ENCODE peak calls at places on chromosomes 4 and X, in four cellular contexts. One of them, this sample, is unnamed. For H3K4me1, the result is how much of the 10 kb centered on the place peaks cover.

GRCh38 chrX:86171366-86171765 is 23.1 kb downstream of the DACH2 start:
- DNase-seq in mesenchymal stem cell: peak
- DNase-seq in IMR-90: peak
- DNase-seq in HCT116: no peak
- DNase-seq in this sample: peak

GRCh38 chr4:113141901-113142346 is 92.5 kb downstream of the ANK2 start:
- DNase-seq in HCT116: peak
- DNase-seq in IMR-90: peak
- DNase-seq in mesenchymal stem cell: peak
- DNase-seq in this sample: no peak

GRCh38 chr4:81756973-81757372 is 285.3 kb upstream of the RASGEF1B start:
- DNase-seq in HCT116: no peak
- DNase-seq in IMR-90: no peak
- DNase-seq in mesenchymal stem cell: no peak
- DNase-seq in this sample: no peak

GRCh38 chrX:1392376-1393130 is 640 bp upstream of the SLC25A6 start:
- DNase-seq in mesenchymal stem cell: peak
- DNase-seq in HCT116: no peak
- DNase-seq in IMR-90: peak
- DNase-seq in this sample: peak

GRCh38 chrX:46965125-46965758 is 53.0 kb downstream of the JADE3 start:
- DNase-seq in mesenchymal stem cell: peak
- DNase-seq in HCT116: no peak
- DNase-seq in IMR-90: peak
- DNase-seq in this sample: no peak

GRCh38 chrX:150649096-150649870 is 43.9 kb upstream of the MTMR1 start:
- DNase-seq in IMR-90: peak
- DNase-seq in mesenchymal stem cell: peak
- DNase-seq in HCT116: no peak
- DNase-seq in this sample: no peak

GRCh38 chr4:26839534-26839951 is 21.1 kb upstream of the STIM2 start:
- DNase-seq in HCT116: no peak
- DNase-seq in mesenchymal stem cell: peak
- DNase-seq in IMR-90: peak
- DNase-seq in this sample: no peak

GRCh38 chr4:122577808-122578781 is 42.8 kb downstream of the IL21 start:
- DNase-seq in HCT116: peak
- DNase-seq in mesenchymal stem cell: peak
- DNase-seq in IMR-90: peak
- DNase-seq in this sample: peak

GRCh38 chr4:97105716-97106115 is 1037.6 kb downstream of the STPG2 start:
- DNase-seq in mesenchymal stem cell: no peak
- DNase-seq in IMR-90: no peak
- DNase-seq in HCT116: no peak
- DNase-seq in this sample: no peak

DNA sequence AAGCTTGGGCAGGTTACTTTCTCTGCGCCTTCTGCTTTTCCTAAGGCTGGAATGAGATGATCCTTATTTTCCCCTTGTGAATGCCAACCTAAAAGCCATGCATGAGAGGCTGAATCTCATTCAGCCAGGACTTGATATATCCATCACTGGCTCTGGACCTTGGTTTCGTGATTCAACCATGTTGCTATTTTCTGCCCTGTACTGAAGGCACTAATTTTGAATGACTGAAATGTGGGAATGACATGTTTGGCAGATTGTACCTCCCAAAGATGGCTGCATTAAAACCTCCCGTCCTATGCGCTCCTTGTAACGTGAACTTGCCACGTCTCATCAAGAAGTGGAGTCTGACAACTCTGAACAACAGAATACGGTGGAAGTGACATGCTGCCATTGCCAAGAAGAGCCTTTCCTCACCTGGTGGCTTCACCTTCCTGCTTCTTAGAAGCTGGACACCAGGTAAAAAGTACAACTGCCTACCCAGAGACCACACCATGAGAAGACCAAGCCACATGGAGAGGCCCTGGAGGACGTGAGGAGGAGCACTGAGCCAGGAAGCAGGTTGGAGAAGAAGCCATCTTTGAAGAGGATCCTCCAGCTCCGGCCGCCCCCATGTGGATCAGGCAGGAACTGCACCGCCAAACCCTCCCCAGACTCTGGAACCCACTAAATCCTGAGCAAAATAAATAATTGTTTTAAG is 174.5 kb downstream of the NSUN7 start:
- DNase-seq in HCT116: peak
- DNase-seq in mesenchymal stem cell: peak
- DNase-seq in IMR-90: peak
- DNase-seq in this sample: peak
- H3K27ac ChIP-seq in HCT116: no peak
- H3K27ac ChIP-seq in mesenchymal stem cell: no peak
- H3K27ac ChIP-seq in IMR-90: no peak
- H3K27ac ChIP-seq in this sample: no peak

GRCh38 chr4:6888506-6889071 is 21.0 kb upstream of the TBC1D14 start:
- DNase-seq in HCT116: no peak
- DNase-seq in mesenchymal stem cell: no peak
- DNase-seq in IMR-90: no peak
- DNase-seq in this sample: no peak
- H3K4me1 ChIP-seq in HCT116: under half
- H3K4me1 ChIP-seq in mesenchymal stem cell: under half
- H3K4me1 ChIP-seq in IMR-90: under half
- H3K4me1 ChIP-seq in this sample: under half

DNA sequence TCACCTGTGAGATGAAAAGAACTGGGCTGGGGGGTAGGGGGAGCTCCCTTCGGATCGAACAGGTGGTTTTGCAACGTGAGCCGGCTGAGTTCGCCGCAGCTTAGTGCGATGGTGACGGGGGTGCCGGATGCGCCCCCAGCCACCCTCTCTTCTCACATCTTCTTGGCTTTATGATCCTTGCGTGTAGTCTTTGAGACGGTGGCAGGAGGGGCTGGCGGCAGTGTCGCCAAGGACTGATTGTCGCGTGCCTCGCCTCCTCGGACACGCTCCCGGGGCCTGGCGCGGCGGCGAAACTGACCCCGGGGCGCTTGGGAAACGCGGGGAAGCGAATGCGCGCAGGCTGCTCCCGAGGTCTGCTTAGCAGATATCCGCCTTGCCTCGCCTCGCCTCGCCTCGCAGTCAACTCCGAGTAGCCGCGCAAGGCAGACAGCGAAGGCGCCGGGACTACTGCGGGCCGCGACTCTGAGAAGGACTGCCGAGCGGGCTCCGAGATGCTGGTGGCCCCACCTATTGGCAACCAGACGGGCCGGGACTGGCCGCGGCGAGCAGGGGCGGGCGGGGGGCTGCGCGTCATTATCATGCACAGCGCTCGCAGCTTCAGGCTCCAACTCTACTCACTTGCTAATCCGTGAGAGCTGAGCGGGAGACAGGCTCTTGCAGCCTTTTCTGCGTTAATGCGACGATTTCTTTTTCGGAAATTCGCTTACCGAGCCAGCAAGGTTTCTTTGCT is 1.5 kb downstream of the GRID2 start:
- DNase-seq in IMR-90: peak
- DNase-seq in mesenchymal stem cell: peak
- DNase-seq in HCT116: peak
- DNase-seq in this sample: peak
- H3K9ac ChIP-seq in IMR-90: no peak
- H3K9ac ChIP-seq in mesenchymal stem cell: no peak
- H3K9ac ChIP-seq in HCT116: no peak
- H3K9ac ChIP-seq in this sample: peak

DNA sequence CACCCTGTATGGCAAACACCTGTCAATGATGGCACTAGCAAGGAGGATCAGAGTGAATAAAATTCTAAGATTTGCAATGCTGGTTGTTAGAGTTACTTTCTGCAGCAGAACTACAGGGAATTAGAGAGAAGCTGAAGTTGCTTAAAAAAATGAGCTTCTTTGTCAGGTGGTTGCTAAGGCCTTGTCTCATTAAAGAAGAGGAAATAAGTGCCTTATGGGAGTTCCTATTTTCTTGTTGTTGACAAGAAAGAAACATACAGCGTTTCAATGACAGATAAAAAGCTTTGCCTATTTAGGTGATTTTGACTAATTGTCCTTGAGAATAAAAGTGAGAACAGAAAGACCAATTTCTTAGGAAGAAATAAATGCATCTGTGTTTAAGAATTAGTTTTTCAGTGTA is 106.0 kb upstream of the ARHGAP24 start:
- DNase-seq in IMR-90: no peak
- DNase-seq in HCT116: no peak
- DNase-seq in mesenchymal stem cell: no peak
- DNase-seq in this sample: no peak
- H3K27ac ChIP-seq in IMR-90: no peak
- H3K27ac ChIP-seq in HCT116: no peak
- H3K27ac ChIP-seq in mesenchymal stem cell: no peak
- H3K27ac ChIP-seq in this sample: no peak

DNA sequence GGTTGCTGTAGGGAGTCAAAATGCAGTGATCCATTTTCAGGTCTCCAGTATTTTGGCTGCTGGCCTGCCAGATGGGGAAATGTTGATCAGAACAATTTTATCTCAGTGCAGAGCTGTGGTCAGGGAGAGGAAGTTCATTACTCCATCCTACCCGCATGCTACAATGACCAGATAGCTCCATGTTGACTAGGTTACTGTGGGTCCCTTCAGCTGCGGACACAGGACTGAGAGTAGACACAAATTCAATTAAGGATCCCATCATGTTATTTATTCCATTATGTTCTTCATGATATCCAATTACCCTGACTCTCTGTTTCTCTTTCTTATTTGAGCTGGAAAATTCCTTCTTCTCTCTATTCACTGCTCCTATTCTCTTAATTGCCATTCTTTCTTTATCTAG is 16.3 kb downstream of the SYNPO2 start:
- DNase-seq in mesenchymal stem cell: no peak
- DNase-seq in IMR-90: peak
- DNase-seq in HCT116: no peak
- DNase-seq in this sample: no peak
- H3K4me1 ChIP-seq in mesenchymal stem cell: under half
- H3K4me1 ChIP-seq in IMR-90: under half
- H3K4me1 ChIP-seq in HCT116: under half
- H3K4me1 ChIP-seq in this sample: under half

DNA sequence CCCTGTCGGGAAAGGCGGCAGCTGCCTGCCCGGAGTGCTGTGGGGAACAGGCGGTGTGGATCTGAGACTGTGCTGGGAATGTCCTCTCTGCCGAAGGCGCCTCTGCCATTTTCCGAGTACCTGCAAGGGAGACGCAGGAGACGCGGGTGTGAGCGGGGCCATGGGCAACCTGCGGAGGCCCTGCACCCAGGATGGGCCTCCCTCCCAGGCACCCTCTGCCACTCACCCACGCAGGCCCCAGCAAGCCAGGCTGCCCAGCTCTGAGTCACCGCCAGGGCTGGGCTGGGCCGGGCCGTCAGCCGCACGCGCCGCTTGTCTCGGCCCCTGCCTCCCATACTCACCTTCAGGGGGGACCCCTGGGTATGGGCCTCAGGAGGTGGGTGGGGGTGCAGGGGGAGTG is 3.5 kb upstream of the FGFR3 start:
- DNase-seq in IMR-90: no peak
- DNase-seq in HCT116: no peak
- DNase-seq in mesenchymal stem cell: no peak
- DNase-seq in this sample: no peak
- H3K9ac ChIP-seq in IMR-90: no peak
- H3K9ac ChIP-seq in HCT116: no peak
- H3K9ac ChIP-seq in mesenchymal stem cell: no peak
- H3K9ac ChIP-seq in this sample: no peak